ENCODE peak calls at places on chromosomes 5 and 9, in four cellular contexts. X, E, A and K are unnamed samples.

GRCh38 chr9:134556531-134557068 is 85.0 kb upstream of the COL5A1 start:
- DNase-seq in E (no peak), X (no peak), A (peak), K (no peak)

GRCh38 chr5:117982691-117983090 is 1005.7 kb downstream of the DTWD2 start:
- DNase-seq in E (no peak), A (no peak), X (no peak), K (no peak)

GRCh38 chr9:117763314-117763713 is 59.1 kb downstream of the TLR4 start:
- DNase-seq in E (no peak), X (no peak), A (no peak), K (no peak)

GRCh38 chr9:32590898-32591297 is 17.9 kb upstream of the NDUFB6 start:
- DNase-seq in E (no peak), A (no peak), X (no peak), K (peak)

GRCh38 chr5:64835266-64835665 is 66.5 kb downstream of the CWC27 start:
- DNase-seq in X (no peak), E (no peak), A (no peak), K (no peak)

GRCh38 chr5:134122530-134122929 is 8.0 kb downstream of the TCF7 start:
- DNase-seq in A (no peak), X (no peak), E (peak), K (no peak)

GRCh38 chr9:13078164-13078563 is 201.3 kb downstream of the MPDZ start:
- DNase-seq in X (no peak), A (peak), E (no peak), K (no peak)

GRCh38 chr9:8070779-8071444 is 271.3 kb upstream of the DMAC1 start:
- DNase-seq in X (no peak), A (no peak), E (no peak), K (no peak)

GRCh38 chr9:130833324-130833990 is 1.6 kb upstream of the ABL1 start:
- DNase-seq in A (no peak), E (no peak), X (no peak), K (no peak)

GRCh38 chr9:126436545-126437269 is 110.1 kb downstream of the MVB12B start:
- DNase-seq in A (no peak), E (no peak), X (no peak), K (no peak)

GRCh38 chr9:120377268-120378150 is 202.5 kb downstream of the CDK5RAP2 start:
- DNase-seq in X (no peak), E (no peak), A (peak), K (no peak)

GRCh38 chr5:50580506-50580905 is 85.9 kb upstream of the PARP8 start:
- DNase-seq in A (no peak), X (no peak), E (no peak), K (peak)